ENCODE peak calls at places on chromosomes 16 and 17, in four cellular contexts. One of them, this sample, is unnamed.

GRCh38 chr17:1484586-1485310 is 7.7 kb downstream of the MYO1C start:
- DNase-seq in uterus: peak
- DNase-seq in Peyer's patch: peak
- DNase-seq in spleen: peak
- DNase-seq in this sample: peak

GRCh38 chr16:30485818-30486436 is 13.4 kb downstream of the ITGAL start:
- DNase-seq in uterus: no peak
- DNase-seq in Peyer's patch: no peak
- DNase-seq in spleen: no peak
- DNase-seq in this sample: no peak

GRCh38 chr17:69418535-69418934 is 4.0 kb downstream of the MAP2K6 start:
- DNase-seq in Peyer's patch: no peak
- DNase-seq in uterus: no peak
- DNase-seq in spleen: no peak
- DNase-seq in this sample: no peak

GRCh38 chr17:62644487-62645173 is 17.2 kb downstream of the MRC2 start:
- DNase-seq in spleen: no peak
- DNase-seq in uterus: no peak
- DNase-seq in Peyer's patch: no peak
- DNase-seq in this sample: no peak

GRCh38 chr17:79915850-79916430 is 76.7 kb upstream of the CBX4 start:
- DNase-seq in uterus: no peak
- DNase-seq in Peyer's patch: no peak
- DNase-seq in spleen: peak
- DNase-seq in this sample: peak

GRCh38 chr17:77884019-77884418 is 74.5 kb upstream of the TNRC6C start:
- DNase-seq in spleen: peak
- DNase-seq in uterus: no peak
- DNase-seq in Peyer's patch: no peak
- DNase-seq in this sample: no peak

GRCh38 chr17:39872700-39873099 is 4.7 kb downstream of the ZPBP2 start:
- DNase-seq in spleen: no peak
- DNase-seq in Peyer's patch: no peak
- DNase-seq in uterus: no peak
- DNase-seq in this sample: no peak

GRCh38 chr16:73483934-73484712 is 436.2 kb upstream of the ZFHX3 start:
- DNase-seq in Peyer's patch: no peak
- DNase-seq in uterus: no peak
- DNase-seq in spleen: no peak
- DNase-seq in this sample: no peak

GRCh38 chr17:41538565-41538991 is 10.5 kb upstream of the KRT19 start:
- DNase-seq in uterus: no peak
- DNase-seq in spleen: peak
- DNase-seq in Peyer's patch: no peak
- DNase-seq in this sample: no peak

GRCh38 chr17:27481327-27481726 is 25.1 kb downstream of the KSR1 start:
- DNase-seq in spleen: peak
- DNase-seq in Peyer's patch: peak
- DNase-seq in uterus: no peak
- DNase-seq in this sample: no peak

GRCh38 chr17:50198026-50198669 is 3.3 kb downstream of the COL1A1 start:
- DNase-seq in uterus: no peak
- DNase-seq in Peyer's patch: peak
- DNase-seq in spleen: no peak
- DNase-seq in this sample: peak

GRCh38 chr17:33115351-33115750 is 123.7 kb downstream of the SPACA3 start:
- DNase-seq in spleen: no peak
- DNase-seq in Peyer's patch: no peak
- DNase-seq in uterus: peak
- DNase-seq in this sample: no peak

GRCh38 chr16:66834746-66835145 is 4.0 kb upstream of the NAE1 start:
- DNase-seq in spleen: no peak
- DNase-seq in uterus: no peak
- DNase-seq in Peyer's patch: no peak
- DNase-seq in this sample: no peak

GRCh38 chr17:802481-802880 is 20.3 kb downstream of the MRM3 start:
- DNase-seq in uterus: no peak
- DNase-seq in spleen: no peak
- DNase-seq in Peyer's patch: no peak
- DNase-seq in this sample: peak

GRCh38 chr17:74235040-74235581 is 21.7 kb downstream of the TTYH2 start:
- DNase-seq in uterus: no peak
- DNase-seq in spleen: no peak
- DNase-seq in Peyer's patch: no peak
- DNase-seq in this sample: no peak

GRCh38 chr17:79935845-79936470 is 96.7 kb upstream of the CBX4 start:
- DNase-seq in Peyer's patch: no peak
- DNase-seq in uterus: no peak
- DNase-seq in spleen: no peak
- DNase-seq in this sample: no peak

GRCh38 chr17:62902573-62903229 is 63.3 kb upstream of the TANC2 start:
- DNase-seq in Peyer's patch: no peak
- DNase-seq in spleen: no peak
- DNase-seq in uterus: no peak
- DNase-seq in this sample: no peak

GRCh38 chr16:85980686-85981085 is 81.7 kb downstream of the IRF8 start:
- DNase-seq in spleen: no peak
- DNase-seq in uterus: no peak
- DNase-seq in Peyer's patch: no peak
- DNase-seq in this sample: no peak

GRCh38 chr16:73298562-73298961 is 250.6 kb upstream of the ZFHX3 start:
- DNase-seq in Peyer's patch: no peak
- DNase-seq in uterus: no peak
- DNase-seq in spleen: no peak
- DNase-seq in this sample: no peak

GRCh38 chr17:20116683-20117309 is 107.6 kb downstream of the SPECC1 start:
- DNase-seq in uterus: peak
- DNase-seq in Peyer's patch: peak
- DNase-seq in spleen: no peak
- DNase-seq in this sample: peak

GRCh38 chr17:43701318-43701743 is 39.6 kb upstream of the MEOX1 start:
- DNase-seq in Peyer's patch: peak
- DNase-seq in uterus: no peak
- DNase-seq in spleen: peak
- DNase-seq in this sample: no peak

GRCh38 chr16:1279945-1280589 is 24.2 kb downstream of the TPSD1 start:
- DNase-seq in Peyer's patch: no peak
- DNase-seq in uterus: no peak
- DNase-seq in spleen: no peak
- DNase-seq in this sample: no peak

GRCh38 chr17:2158011-2158410 is 103.1 kb downstream of the HIC1 start:
- DNase-seq in Peyer's patch: no peak
- DNase-seq in uterus: peak
- DNase-seq in spleen: no peak
- DNase-seq in this sample: no peak

GRCh38 chr17:41456206-41456605 is 11.0 kb downstream of the KRT32 start:
- DNase-seq in spleen: no peak
- DNase-seq in Peyer's patch: no peak
- DNase-seq in uterus: no peak
- DNase-seq in this sample: no peak

GRCh38 chr16:58128181-58128631 is 975 bp downstream of the CFAP20 start:
- DNase-seq in Peyer's patch: no peak
- DNase-seq in uterus: no peak
- DNase-seq in spleen: no peak
- DNase-seq in this sample: no peak

GRCh38 chr17:49862781-49863331 is 15.0 kb upstream of the TAC4 start:
- DNase-seq in spleen: no peak
- DNase-seq in Peyer's patch: no peak
- DNase-seq in uterus: no peak
- DNase-seq in this sample: no peak

GRCh38 chr17:72571813-72572396 is 451.1 kb downstream of the SOX9 start:
- DNase-seq in spleen: peak
- DNase-seq in uterus: no peak
- DNase-seq in Peyer's patch: no peak
- DNase-seq in this sample: no peak

DNA sequence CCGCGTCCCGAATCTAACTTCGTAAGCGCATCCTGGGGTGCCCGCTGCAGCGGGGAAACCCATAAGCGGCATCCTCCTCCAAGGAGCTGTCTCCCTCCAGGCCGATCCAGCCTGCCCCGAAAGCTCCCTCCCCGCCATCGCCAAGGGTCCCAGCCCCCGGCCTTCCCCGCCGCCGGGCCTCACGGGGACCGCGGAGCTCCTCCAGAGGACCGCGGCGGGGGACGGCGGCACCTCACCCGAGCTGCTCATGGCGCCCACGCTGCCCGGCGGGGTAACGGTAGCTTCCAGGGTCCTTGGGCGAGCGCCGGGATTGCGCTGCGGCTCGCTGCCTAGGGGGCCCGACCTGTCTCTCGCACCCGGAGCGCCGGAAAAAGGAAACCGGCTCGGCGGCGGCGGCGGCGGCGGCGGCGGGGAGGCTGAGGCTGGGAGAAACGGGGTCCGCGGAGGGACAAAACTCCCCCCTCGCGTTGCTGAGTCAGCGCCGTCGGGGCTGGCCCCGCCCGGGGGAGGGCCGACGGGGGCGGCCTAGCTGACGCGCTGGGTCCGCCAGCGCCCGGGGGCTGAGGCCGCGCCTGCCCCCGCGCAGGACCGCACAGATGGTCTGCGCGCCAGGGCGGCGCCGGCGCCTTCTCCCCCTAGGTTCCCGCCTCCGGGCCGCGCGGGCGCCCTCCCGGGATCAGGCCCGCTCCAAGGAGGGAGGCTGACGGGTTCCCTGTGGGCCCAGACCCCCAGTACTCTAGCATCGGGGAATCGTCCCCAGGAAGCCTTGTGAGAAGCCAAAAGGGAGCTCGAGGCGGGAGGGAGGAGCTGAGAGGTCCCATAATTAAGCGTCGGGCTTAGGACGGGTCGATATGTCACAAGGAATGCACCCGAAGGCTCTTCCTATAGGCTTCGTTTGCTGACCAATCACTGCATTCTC is at the start of gene BLMH:
- DNase-seq in spleen: peak
- DNase-seq in uterus: peak
- DNase-seq in Peyer's patch: peak
- DNase-seq in this sample: peak
- TF ChIP-seq POLR2A in spleen: no peak
- TF ChIP-seq POLR2A in uterus: peak
- TF ChIP-seq POLR2A in Peyer's patch: peak
- TF ChIP-seq POLR2A in this sample: peak

DNA sequence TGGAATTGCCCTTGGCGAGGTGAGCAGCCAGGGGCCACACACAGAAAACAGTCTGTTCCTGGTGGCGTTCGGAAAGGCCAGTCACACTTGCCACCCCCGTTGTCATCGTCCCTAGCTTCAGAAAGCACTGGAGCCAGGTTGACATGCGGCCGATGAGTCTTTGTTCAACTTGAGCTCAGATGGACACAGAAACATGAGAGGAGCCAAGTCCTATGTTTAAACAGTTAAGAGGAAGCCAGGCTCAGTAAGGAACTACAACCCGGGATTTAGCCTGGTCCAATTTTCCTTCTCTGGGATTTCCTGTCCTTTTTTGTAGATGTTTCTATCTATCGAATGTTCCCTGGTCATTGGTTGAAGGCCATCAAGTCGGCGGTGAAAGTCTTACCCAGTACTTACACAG is 19.5 kb downstream of the SALL1 start:
- DNase-seq in spleen: no peak
- DNase-seq in Peyer's patch: no peak
- DNase-seq in uterus: no peak
- DNase-seq in this sample: no peak
- H3K27ac ChIP-seq in spleen: no peak
- H3K27ac ChIP-seq in Peyer's patch: no peak
- H3K27ac ChIP-seq in uterus: no peak
- H3K27ac ChIP-seq in this sample: no peak

GRCh38 chr17:7315570-7316243 is 547 bp upstream of the GPS2 start:
- DNase-seq in Peyer's patch: no peak
- DNase-seq in spleen: peak
- DNase-seq in uterus: no peak
- DNase-seq in this sample: peak
- TF ChIP-seq POLR2A in Peyer's patch: no peak
- TF ChIP-seq POLR2A in spleen: no peak
- TF ChIP-seq POLR2A in uterus: no peak
- TF ChIP-seq POLR2A in this sample: peak

GRCh38 chr17:76635659-76636360 is 7.7 kb downstream of the ST6GALNAC1 start:
- DNase-seq in Peyer's patch: no peak
- DNase-seq in spleen: no peak
- DNase-seq in uterus: no peak
- DNase-seq in this sample: no peak
- H3K27ac ChIP-seq in Peyer's patch: no peak
- H3K27ac ChIP-seq in spleen: no peak
- H3K27ac ChIP-seq in uterus: no peak
- H3K27ac ChIP-seq in this sample: no peak